ENCODE peak calls at places on chromosomes 1 and 21, in seven cellular contexts. T is heart left ventricle, F is GM12891, W is transverse colon, Z is uterus, M is IMR-90, H is esophagus muscularis mucosa. I is an unnamed sample.

GRCh38 chr21:29359718-29360117 is 61.0 kb downstream of the BACH1 start:
- DNase-seq in M (peak), Z (no peak), W (no peak), F (no peak), T (no peak), H (no peak), I (no peak)

GRCh38 chr1:12034381-12034801 is 15.1 kb downstream of the MIIP start:
- DNase-seq in M (peak), W (no peak), T (peak), Z (peak), F (no peak), H (no peak), I (no peak)

GRCh38 chr1:50023292-50024159 is at the start of gene AGBL4:
- DNase-seq in Z (no peak), M (no peak), F (no peak), T (peak), W (peak), H (no peak), I (peak)

GRCh38 chr21:42468511-42469131 is 27.4 kb downstream of the RSPH1 start:
- DNase-seq in W (peak), M (no peak), Z (no peak), H (no peak), F (no peak), T (no peak), I (peak)

GRCh38 chr1:53734650-53735211 is 4.2 kb downstream of the GLIS1 start:
- DNase-seq in W (no peak), H (no peak), T (no peak), M (peak), Z (no peak), F (no peak), I (no peak)

GRCh38 chr1:68116643-68117235 is 66.3 kb upstream of the DIRAS3 start:
- DNase-seq in H (peak), M (peak), T (peak), W (peak), F (no peak), Z (peak), I (peak)

GRCh38 chr1:6353948-6354658 is 39.5 kb downstream of the ACOT7 start:
- DNase-seq in W (peak), F (no peak), Z (peak), T (peak), M (no peak), H (no peak), I (no peak)

GRCh38 chr1:36384542-36385409 is 948 bp downstream of the STK40 start:
- DNase-seq in T (peak), M (no peak), Z (peak), F (no peak), H (no peak), W (peak), I (peak)

GRCh38 chr21:40923361-40923760 is 76.4 kb upstream of the DSCAM start:
- DNase-seq in T (no peak), F (no peak), H (no peak), W (no peak), Z (no peak), M (no peak), I (no peak)

GRCh38 chr21:40754466-40754865 is 92.5 kb downstream of the DSCAM start:
- DNase-seq in W (no peak), H (peak), M (no peak), F (no peak), T (no peak), Z (no peak), I (no peak)

GRCh38 chr1:56376188-56376984 is 203.0 kb downstream of the PLPP3 start:
- DNase-seq in W (peak), Z (peak), T (peak), H (no peak), M (peak), F (no peak), I (no peak)

GRCh38 chr1:50605186-50605875 is 182.1 kb upstream of the DMRTA2 start:
- DNase-seq in W (peak), Z (no peak), F (no peak), M (peak), H (no peak), T (no peak), I (peak)

GRCh38 chr1:52674497-52675384 is 23.4 kb downstream of the COA7 start:
- DNase-seq in M (peak), W (no peak), H (no peak), T (no peak), F (no peak), Z (no peak), I (no peak)

GRCh38 chr1:224592636-224593579 is 23.2 kb upstream of the CNIH3 start:
- DNase-seq in T (no peak), W (no peak), F (no peak), Z (no peak), H (peak), M (peak), I (no peak)

GRCh38 chr1:176696109-176696508 is 233.1 kb downstream of the PAPPA2 start:
- DNase-seq in H (no peak), Z (no peak), W (no peak), F (no peak), M (peak), T (no peak), I (no peak)

GRCh38 chr1:18941221-18942141 is 15.0 kb downstream of the IFFO2 start:
- DNase-seq in F (no peak), W (no peak), Z (no peak), T (no peak), H (no peak), M (peak), I (no peak)

GRCh38 chr1:6969106-6969505 is 183.9 kb downstream of the CAMTA1 start:
- DNase-seq in Z (no peak), T (no peak), F (no peak), H (no peak), W (no peak), M (peak), I (no peak)

GRCh38 chr1:12556368-12556930 is 61.6 kb downstream of the DHRS3 start:
- DNase-seq in Z (peak), W (peak), F (no peak), M (peak), T (peak), H (peak), I (no peak)

GRCh38 chr1:10599194-10599861 is 124.6 kb downstream of the PEX14 start:
- DNase-seq in Z (no peak), W (no peak), H (no peak), T (no peak), M (peak), F (no peak), I (no peak)

GRCh38 chr1:153032677-153033308 is 1.8 kb downstream of the SPRR1B start:
- DNase-seq in Z (no peak), F (no peak), W (no peak), M (peak), H (no peak), T (no peak), I (peak)

DNA sequence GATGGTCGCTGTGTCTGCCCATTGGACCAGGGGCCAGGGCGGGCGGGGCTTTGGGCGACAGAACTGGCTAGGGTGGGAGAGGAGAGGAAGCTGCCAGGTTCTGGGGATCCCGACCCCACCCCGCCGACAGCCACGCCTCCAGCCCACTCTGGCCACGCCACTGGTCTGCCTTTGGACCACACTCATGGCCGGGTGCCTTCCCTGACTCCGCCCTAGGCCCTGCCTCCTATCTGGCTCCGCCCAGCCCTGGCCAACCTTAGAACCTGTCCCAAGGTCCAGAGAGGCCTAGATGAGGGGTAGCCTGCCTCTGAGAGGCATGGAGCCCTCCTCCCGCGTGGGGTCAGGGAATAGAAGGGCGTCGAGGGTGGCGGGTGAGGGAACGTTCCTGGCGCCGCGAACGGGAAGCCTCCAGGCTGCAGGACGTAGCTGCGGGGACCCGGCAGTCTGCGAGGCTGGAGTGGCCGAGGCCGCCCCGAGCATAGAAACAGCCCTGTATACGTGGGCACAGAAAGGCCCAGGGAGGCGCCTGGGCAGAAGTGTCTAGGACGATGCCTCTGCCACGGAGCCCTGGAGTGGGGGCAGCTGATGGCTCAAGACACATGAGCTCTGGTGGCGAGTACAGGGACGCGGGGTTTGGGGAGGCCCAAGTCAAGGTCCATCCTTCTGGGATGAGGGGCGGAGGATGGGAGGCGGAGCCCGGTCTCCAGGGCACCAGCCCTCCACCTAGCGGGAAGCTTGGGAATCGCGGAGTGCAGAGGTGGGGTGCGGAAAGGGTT is 11.5 kb upstream of the COL16A1 start:
- DNase-seq in F (no peak), H (peak), Z (peak), W (peak), M (peak), T (peak), I (peak)
- TF ChIP-seq POLR2A in F (no peak), H (no peak), Z (peak), W (peak), M (no peak), T (peak), I (no peak)

GRCh38 chr21:38986460-38987395 is 181.0 kb downstream of the ETS2 start:
- DNase-seq in F (no peak), M (no peak), W (no peak), T (no peak), H (no peak), Z (no peak), I (peak)

GRCh38 chr21:38985423-38986378 is 180.0 kb downstream of the ETS2 start:
- DNase-seq in W (peak), F (peak), T (peak), H (peak), M (peak), Z (peak), I (peak)

GRCh38 chr21:38989097-38989744 is 183.5 kb downstream of the ETS2 start:
- DNase-seq in F (no peak), W (no peak), M (no peak), T (no peak), Z (no peak), H (no peak), I (no peak)

GRCh38 chr21:38988211-38989096 is 182.7 kb downstream of the ETS2 start:
- DNase-seq in W (no peak), H (no peak), F (no peak), Z (no peak), M (no peak), T (no peak), I (no peak)

DNA sequence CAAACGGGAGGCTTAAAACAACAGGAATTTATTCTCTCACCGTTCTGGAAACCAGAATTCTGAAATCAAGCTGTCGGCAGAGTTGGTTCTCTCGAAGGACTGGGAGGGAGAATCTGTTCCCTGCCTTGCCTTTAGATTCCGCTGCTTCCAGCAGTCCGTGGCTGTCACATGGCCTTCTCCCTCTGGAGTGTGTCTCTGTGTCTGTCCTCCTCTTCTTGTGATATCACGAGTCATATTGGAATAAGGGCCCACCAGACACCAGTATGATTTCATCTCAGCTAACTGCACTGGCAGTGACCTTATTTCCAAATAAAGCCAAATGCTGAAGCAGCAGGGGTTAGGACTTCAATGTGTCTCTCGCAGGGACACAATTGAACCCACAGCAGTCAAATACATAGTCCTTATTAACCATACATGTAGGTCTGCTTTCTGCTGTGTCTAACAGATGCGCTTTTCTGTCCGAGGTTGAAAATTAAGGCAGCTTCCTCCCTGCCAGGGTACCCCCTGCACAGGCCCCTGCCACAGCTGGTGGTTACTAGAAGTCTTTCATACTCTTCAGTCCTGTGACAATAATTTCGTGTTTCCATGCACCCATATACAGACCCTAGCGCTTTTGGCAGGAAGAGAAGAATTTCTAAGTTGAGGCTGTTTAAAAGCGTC is 182.0 kb downstream of the ETS2 start:
- DNase-seq in F (no peak), M (no peak), H (no peak), Z (no peak), T (no peak), W (no peak), I (peak)
- TF ChIP-seq POLR2A in F (no peak), M (no peak), H (no peak), Z (no peak), T (no peak), W (no peak), I (no peak)

GRCh38 chr1:198444792-198445191 is 95.7 kb downstream of the ATP6V1G3 start:
- DNase-seq in F (no peak), H (no peak), Z (no peak), T (no peak), W (no peak), M (peak), I (no peak)

GRCh38 chr1:198449727-198450433 is 90.6 kb downstream of the ATP6V1G3 start:
- DNase-seq in H (no peak), Z (no peak), M (peak), T (no peak), W (no peak), F (no peak), I (no peak)

GRCh38 chr1:198443374-198444233 is 96.9 kb downstream of the ATP6V1G3 start:
- DNase-seq in Z (no peak), M (peak), T (no peak), F (no peak), W (no peak), H (no peak), I (no peak)

GRCh38 chr1:198449281-198449680 is 91.2 kb downstream of the ATP6V1G3 start:
- DNase-seq in Z (no peak), M (no peak), F (no peak), T (no peak), H (no peak), W (no peak), I (no peak)

DNA sequence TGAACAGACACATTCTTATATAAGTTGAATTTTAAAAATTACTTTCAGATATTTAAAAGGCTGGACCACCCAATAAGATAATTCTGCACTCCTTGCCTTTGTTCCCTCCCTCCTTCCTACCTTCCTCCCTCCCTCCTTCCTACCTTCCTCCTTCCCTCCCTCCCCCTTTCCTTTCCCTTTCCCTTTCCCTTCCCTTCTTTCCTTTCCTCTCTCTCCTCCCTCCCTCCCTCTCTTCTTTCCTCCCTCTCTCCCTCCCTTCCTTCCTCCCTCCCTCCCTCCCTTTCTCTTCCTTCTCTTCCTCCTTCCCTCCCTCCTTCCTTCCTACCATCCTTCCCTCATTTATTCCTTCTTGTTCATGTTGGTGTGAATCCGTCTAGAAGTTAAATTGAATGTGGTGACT is 93.0 kb downstream of the ATP6V1G3 start:
- DNase-seq in W (no peak), Z (no peak), H (no peak), T (no peak), F (no peak), M (no peak), I (no peak)
- TF ChIP-seq POLR2A in W (no peak), Z (no peak), H (no peak), T (no peak), F (no peak), M (no peak), I (no peak)

GRCh38 chr1:236685917-236686814 is at the start of gene ACTN2:
- DNase-seq in Z (peak), W (peak), M (no peak), H (peak), F (peak), T (peak), I (peak)
- TF ChIP-seq POLR2A in Z (no peak), W (no peak), M (no peak), H (no peak), F (no peak), T (peak), I (no peak)

GRCh38 chr1:92838519-92838918 is 6.7 kb downstream of the RPL5 start:
- DNase-seq in T (no peak), Z (no peak), M (peak), F (no peak), H (no peak), W (no peak), I (no peak)

GRCh38 chr1:92842082-92843045 is 10.5 kb downstream of the RPL5 start:
- DNase-seq in M (no peak), H (no peak), Z (no peak), F (no peak), W (no peak), T (no peak), I (no peak)

GRCh38 chr1:92839442-92839841 is 7.6 kb downstream of the RPL5 start:
- DNase-seq in W (no peak), F (no peak), T (no peak), M (no peak), Z (no peak), H (no peak), I (no peak)

GRCh38 chr1:92843046-92843423 is 11.2 kb downstream of the RPL5 start:
- DNase-seq in T (no peak), H (no peak), F (no peak), W (no peak), M (no peak), Z (no peak), I (no peak)

GRCh38 chr1:92840600-92840999 is 8.8 kb downstream of the RPL5 start:
- DNase-seq in W (no peak), F (no peak), M (no peak), H (no peak), T (no peak), Z (no peak), I (no peak)
- TF ChIP-seq POLR2A in W (no peak), F (no peak), M (no peak), H (no peak), T (no peak), Z (no peak), I (no peak)

GRCh38 chr1:66559517-66559916 is 25.6 kb downstream of the SGIP1 start:
- DNase-seq in F (no peak), M (no peak), H (no peak), Z (no peak), W (no peak), T (no peak), I (no peak)

GRCh38 chr1:66562561-66562960 is 28.6 kb downstream of the SGIP1 start:
- DNase-seq in F (no peak), H (no peak), W (no peak), T (no peak), M (no peak), Z (no peak), I (no peak)

GRCh38 chr1:66570196-66570595 is 36.2 kb downstream of the SGIP1 start:
- DNase-seq in Z (no peak), T (no peak), F (no peak), H (no peak), M (no peak), W (no peak), I (no peak)

GRCh38 chr1:66563094-66563800 is 29.3 kb downstream of the SGIP1 start:
- DNase-seq in T (peak), H (no peak), W (peak), M (peak), Z (peak), F (no peak), I (no peak)

DNA sequence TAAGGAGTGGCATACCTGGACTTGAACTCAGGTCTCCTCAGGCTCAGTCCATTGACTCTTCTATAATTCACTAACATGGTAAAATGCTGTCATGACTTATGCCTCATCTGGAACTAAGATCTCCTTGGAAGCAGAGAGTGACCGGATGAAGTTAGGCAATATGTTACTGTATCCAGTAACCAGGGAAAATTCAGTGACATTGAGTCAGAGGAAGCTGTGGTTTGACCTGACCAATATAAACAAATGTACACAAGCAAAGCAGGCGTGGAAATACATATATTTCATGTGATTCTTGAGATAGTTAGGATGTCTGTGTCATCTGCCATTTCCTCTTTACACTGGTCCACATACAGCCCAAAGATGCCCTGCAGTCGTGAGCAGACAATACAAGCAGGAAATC is 30.3 kb downstream of the SGIP1 start:
- DNase-seq in T (no peak), Z (no peak), W (no peak), M (peak), F (no peak), H (no peak), I (no peak)
- TF ChIP-seq POLR2A in T (no peak), Z (no peak), W (no peak), M (no peak), F (no peak), H (no peak), I (no peak)

DNA sequence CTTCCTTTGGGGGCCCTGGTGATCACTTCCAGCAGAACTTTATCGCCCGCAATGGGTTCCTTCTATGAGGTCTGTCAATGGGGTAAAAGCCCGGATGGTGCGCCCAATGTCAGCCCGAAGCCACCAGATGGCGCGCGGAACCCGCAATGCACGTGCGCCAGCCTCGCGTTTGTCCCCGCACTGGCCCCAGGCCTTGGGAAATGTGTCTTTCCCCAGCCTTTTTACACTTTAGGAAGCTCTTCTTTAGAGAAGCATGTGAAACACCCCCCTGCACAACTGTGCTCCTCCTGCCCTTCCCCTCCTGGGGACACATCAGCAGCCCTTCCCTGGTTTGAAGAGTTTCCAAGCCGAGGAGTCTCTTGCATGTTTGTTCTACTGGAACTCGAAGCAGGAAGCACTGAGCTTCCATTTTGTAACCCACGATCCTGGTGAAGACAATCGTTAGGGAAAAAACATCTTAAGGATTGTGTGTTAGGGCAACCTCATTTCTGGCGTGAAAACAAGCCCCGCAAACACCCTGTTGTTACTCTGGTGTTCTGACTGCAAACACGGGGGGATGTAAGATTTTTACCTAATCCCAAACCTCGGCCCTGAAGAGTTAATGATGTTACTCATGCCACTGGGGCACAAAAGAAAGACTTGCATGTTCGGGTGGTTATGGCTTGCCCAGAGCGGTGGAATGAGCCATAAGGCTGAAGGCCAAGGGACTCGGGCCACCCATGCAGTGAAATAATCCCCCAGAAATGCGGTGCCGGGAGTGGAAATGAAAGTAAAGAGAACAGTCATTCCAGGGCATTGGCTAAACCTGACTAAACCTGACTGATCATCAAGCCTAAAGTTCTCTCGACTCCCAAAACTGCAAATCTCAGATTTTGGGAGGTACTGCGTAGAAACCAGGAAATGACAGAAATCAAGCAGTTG is 20.4 kb upstream of the TARBP1 start:
- DNase-seq in H (peak), F (no peak), M (peak), W (peak), T (peak), Z (peak), I (peak)
- TF ChIP-seq POLR2A in H (no peak), F (no peak), M (peak), W (peak), T (no peak), Z (no peak), I (no peak)

I was measured in erythroblast.